ENCODE peak calls at places on chromosomes 16 and 17, in nine cellular contexts. R is COR-L47; Z is HTR-8/SVneo; M is activated CD4-positive, alpha-beta T cell treated with anti-CD3 and anti-CD28 coated beads for 36 hours; G is stimulated activated CD4-positive, alpha-beta T cell treated with anti-CD3 and anti-CD28 coated beads, TNF-alpha, amount 100 ng/mL, for 24 hours; O is AG09309; X is Daoy; A is CD4-positive, CD25-positive, alpha-beta regulatory T cell; Q is transverse colon. K is an unnamed sample.
A peak's percentile ranks its signal among the peaks of the same experiment; 100 is the strongest.

GRCh38 chr16:12178251-12178990 is 201.9 kb downstream of the SNX29 start:
- DNase-seq in R (no peak), Z (no peak), M (no peak), G (no peak), O (no peak), X (no peak), A (no peak), Q (peak; percentile 33), K (no peak)

GRCh38 chr16:29024280-29024679 is 39.4 kb downstream of the LAT start:
- DNase-seq in R (no peak), Z (no peak), M (no peak), G (no peak), O (no peak), X (no peak), A (no peak), Q (no peak), K (no peak)

GRCh38 chr16:12245923-12246290 is 269.4 kb downstream of the SNX29 start:
- DNase-seq in R (peak; percentile 87), Z (no peak), M (no peak), G (no peak), O (no peak), X (no peak), A (no peak), Q (no peak), K (peak; percentile 78)

GRCh38 chr17:4362141-4362540 is 4.3 kb downstream of the UBE2G1 start:
- DNase-seq in R (peak; percentile 4), Z (no peak), M (no peak), G (no peak), O (no peak), X (no peak), A (no peak), Q (no peak), K (peak; percentile 2)

GRCh38 chr16:9102379-9102778 is 10.9 kb downstream of the HAPSTR1 start:
- DNase-seq in R (no peak), Z (peak; percentile 45), M (no peak), G (no peak), O (peak; percentile 72), X (peak; percentile 15), A (no peak), Q (no peak), K (no peak)

GRCh38 chr16:72995151-72995881 is 52.6 kb downstream of the ZFHX3 start:
- DNase-seq in R (no peak), Z (no peak), M (peak; percentile 31), G (no peak), O (no peak), X (peak; percentile 41), A (no peak), Q (peak; percentile 34), K (no peak)

GRCh38 chr16:65722429-65722828 is 600.6 kb upstream of the CDH11 start:
- DNase-seq in R (no peak), Z (no peak), M (no peak), G (no peak), O (no peak), X (no peak), A (no peak), Q (no peak), K (no peak)

GRCh38 chr16:89958068-89958467 is 9.5 kb downstream of the DEF8 start:
- DNase-seq in R (no peak), Z (peak; percentile 33), M (peak; percentile 16), G (no peak), O (no peak), X (no peak), A (no peak), Q (no peak), K (no peak)

GRCh38 chr16:53822936-53823529 is 119.1 kb downstream of the FTO start:
- DNase-seq in R (no peak), Z (no peak), M (no peak), G (no peak), O (no peak), X (peak; percentile 66), A (peak; percentile 78), Q (no peak), K (peak; percentile 28)